ENCODE peak calls at places on chromosomes 13 and 19, in ten cellular contexts. One of them, this sample, is unnamed.

GRCh38 chr13:23608704-23609413 is 38.6 kb downstream of the TNFRSF19 start:
- DNase-seq in body of pancreas: peak; percentile 35
- DNase-seq in tibial nerve: peak; percentile 25
- DNase-seq in heart left ventricle: peak; percentile 65
- DNase-seq in breast epithelium: no peak
- DNase-seq in transverse colon: peak; percentile 18
- DNase-seq in upper lobe of left lung: peak; percentile 42
- DNase-seq in esophagus squamous epithelium: no peak
- DNase-seq in right lobe of liver: peak; percentile 50
- DNase-seq in prostate gland: no peak
- DNase-seq in this sample: no peak

GRCh38 chr19:35123573-35123972 is 8.0 kb downstream of the FXYD3 start:
- DNase-seq in breast epithelium: no peak
- DNase-seq in prostate gland: peak; percentile 76
- DNase-seq in tibial nerve: peak; percentile 67
- DNase-seq in esophagus squamous epithelium: no peak
- DNase-seq in heart left ventricle: peak; percentile 65
- DNase-seq in transverse colon: peak; percentile 71
- DNase-seq in body of pancreas: peak; percentile 81
- DNase-seq in right lobe of liver: no peak
- DNase-seq in upper lobe of left lung: peak; percentile 78
- DNase-seq in this sample: no peak

GRCh38 chr13:45299194-45299593 is 41.8 kb downstream of the TPT1 start:
- DNase-seq in upper lobe of left lung: no peak
- DNase-seq in body of pancreas: no peak
- DNase-seq in prostate gland: no peak
- DNase-seq in transverse colon: no peak
- DNase-seq in esophagus squamous epithelium: no peak
- DNase-seq in breast epithelium: no peak
- DNase-seq in right lobe of liver: no peak
- DNase-seq in heart left ventricle: no peak
- DNase-seq in tibial nerve: no peak
- DNase-seq in this sample: no peak

GRCh38 chr19:52343548-52343947 is 7.5 kb downstream of the ZNF610 start:
- DNase-seq in tibial nerve: peak; percentile 21
- DNase-seq in breast epithelium: no peak
- DNase-seq in esophagus squamous epithelium: no peak
- DNase-seq in transverse colon: peak; percentile 9
- DNase-seq in right lobe of liver: no peak
- DNase-seq in prostate gland: no peak
- DNase-seq in body of pancreas: peak; percentile 59
- DNase-seq in heart left ventricle: peak; percentile 65
- DNase-seq in upper lobe of left lung: peak; percentile 30
- DNase-seq in this sample: peak; percentile 71

GRCh38 chr19:778910-779653 is 18.2 kb upstream of the PTBP1 start:
- DNase-seq in body of pancreas: peak; percentile 50
- DNase-seq in breast epithelium: peak; percentile 74
- DNase-seq in esophagus squamous epithelium: no peak
- DNase-seq in heart left ventricle: no peak
- DNase-seq in right lobe of liver: peak; percentile 70
- DNase-seq in transverse colon: peak; percentile 38
- DNase-seq in tibial nerve: peak; percentile 70
- DNase-seq in upper lobe of left lung: peak; percentile 63
- DNase-seq in prostate gland: peak; percentile 63
- DNase-seq in this sample: no peak

GRCh38 chr13:66803759-66804456 is 426.2 kb downstream of the PCDH9 start:
- DNase-seq in heart left ventricle: no peak
- DNase-seq in transverse colon: no peak
- DNase-seq in body of pancreas: no peak
- DNase-seq in breast epithelium: no peak
- DNase-seq in upper lobe of left lung: no peak
- DNase-seq in right lobe of liver: no peak
- DNase-seq in prostate gland: no peak
- DNase-seq in esophagus squamous epithelium: no peak
- DNase-seq in tibial nerve: no peak
- DNase-seq in this sample: no peak

GRCh38 chr13:24264976-24265375 is 44.4 kb upstream of the C1QTNF9 start:
- DNase-seq in body of pancreas: no peak
- DNase-seq in prostate gland: no peak
- DNase-seq in transverse colon: peak; percentile 51
- DNase-seq in tibial nerve: no peak
- DNase-seq in right lobe of liver: no peak
- DNase-seq in heart left ventricle: no peak
- DNase-seq in upper lobe of left lung: peak; percentile 85
- DNase-seq in esophagus squamous epithelium: no peak
- DNase-seq in breast epithelium: no peak
- DNase-seq in this sample: peak; percentile 21

GRCh38 chr13:70923863-70924752 is 815.9 kb upstream of the KLHL1 start:
- DNase-seq in breast epithelium: no peak
- DNase-seq in right lobe of liver: no peak
- DNase-seq in prostate gland: no peak
- DNase-seq in transverse colon: no peak
- DNase-seq in esophagus squamous epithelium: no peak
- DNase-seq in body of pancreas: peak; percentile 11
- DNase-seq in upper lobe of left lung: no peak
- DNase-seq in heart left ventricle: no peak
- DNase-seq in tibial nerve: no peak
- DNase-seq in this sample: peak; percentile 16

GRCh38 chr19:28313633-28314032 is 899.3 kb downstream of the UQCRFS1 start:
- DNase-seq in right lobe of liver: no peak
- DNase-seq in body of pancreas: peak; percentile 43
- DNase-seq in breast epithelium: no peak
- DNase-seq in upper lobe of left lung: no peak
- DNase-seq in prostate gland: no peak
- DNase-seq in tibial nerve: peak; percentile 8
- DNase-seq in esophagus squamous epithelium: no peak
- DNase-seq in transverse colon: no peak
- DNase-seq in heart left ventricle: peak; percentile 54
- DNase-seq in this sample: no peak

GRCh38 chr13:37701972-37702371 is 103.4 kb upstream of the POSTN start:
- DNase-seq in breast epithelium: no peak
- DNase-seq in esophagus squamous epithelium: no peak
- DNase-seq in upper lobe of left lung: no peak
- DNase-seq in tibial nerve: peak; percentile 12
- DNase-seq in heart left ventricle: peak; percentile 25
- DNase-seq in right lobe of liver: no peak
- DNase-seq in prostate gland: no peak
- DNase-seq in body of pancreas: no peak
- DNase-seq in transverse colon: no peak
- DNase-seq in this sample: no peak

GRCh38 chr19:48329167-48329891 is 4.0 kb downstream of the EMP3 start:
- DNase-seq in breast epithelium: no peak
- DNase-seq in upper lobe of left lung: peak; percentile 35
- DNase-seq in body of pancreas: peak; percentile 32
- DNase-seq in prostate gland: no peak
- DNase-seq in transverse colon: peak; percentile 49
- DNase-seq in esophagus squamous epithelium: no peak
- DNase-seq in heart left ventricle: no peak
- DNase-seq in right lobe of liver: no peak
- DNase-seq in tibial nerve: no peak
- DNase-seq in this sample: no peak

DNA sequence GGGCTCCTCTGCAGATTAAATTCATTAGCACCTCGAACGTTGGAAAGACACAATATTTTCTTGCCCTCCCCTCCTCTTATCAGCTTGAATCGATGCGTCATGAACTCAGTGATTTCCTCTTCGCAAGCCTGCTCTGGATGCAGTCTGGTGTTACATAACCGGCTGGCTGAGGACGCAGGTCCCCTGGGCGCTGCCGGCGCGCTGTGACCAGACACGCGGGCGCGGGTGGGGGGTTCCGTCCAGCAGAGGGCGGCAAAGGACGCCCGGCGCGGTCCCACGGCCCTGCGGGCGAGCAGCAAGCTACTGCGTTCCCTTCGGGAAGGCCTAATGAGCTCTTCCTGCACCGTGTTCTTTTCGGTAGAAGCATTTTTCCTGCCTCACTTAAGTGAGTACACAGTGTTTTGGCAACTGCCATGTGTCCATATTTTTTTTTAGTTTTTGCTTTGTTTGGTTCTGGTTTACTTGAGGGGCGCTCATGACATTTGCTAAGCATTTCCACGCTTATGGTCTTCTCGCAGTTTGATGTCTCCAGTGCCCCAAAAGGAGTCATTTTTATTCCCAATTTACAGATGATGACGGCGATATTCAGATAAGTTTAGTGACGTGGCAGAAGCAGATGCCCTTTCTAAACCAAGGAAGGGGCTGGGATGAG is 112.2 kb upstream of the MBNL2 start:
- DNase-seq in upper lobe of left lung: peak; percentile 92
- DNase-seq in body of pancreas: peak; percentile 92
- DNase-seq in esophagus squamous epithelium: no peak
- DNase-seq in prostate gland: peak; percentile 82
- DNase-seq in heart left ventricle: peak; percentile 90
- DNase-seq in breast epithelium: peak; percentile 80
- DNase-seq in tibial nerve: peak; percentile 86
- DNase-seq in transverse colon: peak; percentile 92
- DNase-seq in right lobe of liver: peak; percentile 93
- DNase-seq in this sample: peak; percentile 91
- TF ChIP-seq POLR2A in upper lobe of left lung: no peak
- TF ChIP-seq POLR2A in body of pancreas: no peak
- TF ChIP-seq POLR2A in esophagus squamous epithelium: no peak
- TF ChIP-seq POLR2A in prostate gland: no peak
- TF ChIP-seq POLR2A in heart left ventricle: no peak
- TF ChIP-seq POLR2A in breast epithelium: no peak
- TF ChIP-seq POLR2A in tibial nerve: no peak
- TF ChIP-seq POLR2A in transverse colon: no peak
- TF ChIP-seq POLR2A in right lobe of liver: no peak
- TF ChIP-seq POLR2A in this sample: no peak

GRCh38 chr19:15243236-15243957 is 11.1 kb upstream of the EPHX3 start:
- DNase-seq in transverse colon: no peak
- DNase-seq in esophagus squamous epithelium: no peak
- DNase-seq in right lobe of liver: no peak
- DNase-seq in body of pancreas: no peak
- DNase-seq in tibial nerve: no peak
- DNase-seq in prostate gland: no peak
- DNase-seq in upper lobe of left lung: no peak
- DNase-seq in breast epithelium: no peak
- DNase-seq in heart left ventricle: no peak
- DNase-seq in this sample: no peak
- H3K36me3 ChIP-seq in transverse colon: no peaks in the 10 kb centered on the region
- H3K36me3 ChIP-seq in esophagus squamous epithelium: peaks cover 50% of the 10 kb centered on the region
- H3K36me3 ChIP-seq in right lobe of liver: peaks cover 68% of the 10 kb centered on the region
- H3K36me3 ChIP-seq in body of pancreas: peaks cover 28% of the 10 kb centered on the region
- H3K36me3 ChIP-seq in tibial nerve: peaks cover 33% of the 10 kb centered on the region
- H3K36me3 ChIP-seq in prostate gland: peaks cover 13% of the 10 kb centered on the region
- H3K36me3 ChIP-seq in upper lobe of left lung: peaks cover 98% of the 10 kb centered on the region
- H3K36me3 ChIP-seq in breast epithelium: peaks cover 6% of the 10 kb centered on the region
- H3K36me3 ChIP-seq in heart left ventricle: peaks cover 94% of the 10 kb centered on the region
- H3K36me3 ChIP-seq in this sample: peaks cover 7% of the 10 kb centered on the region

DNA sequence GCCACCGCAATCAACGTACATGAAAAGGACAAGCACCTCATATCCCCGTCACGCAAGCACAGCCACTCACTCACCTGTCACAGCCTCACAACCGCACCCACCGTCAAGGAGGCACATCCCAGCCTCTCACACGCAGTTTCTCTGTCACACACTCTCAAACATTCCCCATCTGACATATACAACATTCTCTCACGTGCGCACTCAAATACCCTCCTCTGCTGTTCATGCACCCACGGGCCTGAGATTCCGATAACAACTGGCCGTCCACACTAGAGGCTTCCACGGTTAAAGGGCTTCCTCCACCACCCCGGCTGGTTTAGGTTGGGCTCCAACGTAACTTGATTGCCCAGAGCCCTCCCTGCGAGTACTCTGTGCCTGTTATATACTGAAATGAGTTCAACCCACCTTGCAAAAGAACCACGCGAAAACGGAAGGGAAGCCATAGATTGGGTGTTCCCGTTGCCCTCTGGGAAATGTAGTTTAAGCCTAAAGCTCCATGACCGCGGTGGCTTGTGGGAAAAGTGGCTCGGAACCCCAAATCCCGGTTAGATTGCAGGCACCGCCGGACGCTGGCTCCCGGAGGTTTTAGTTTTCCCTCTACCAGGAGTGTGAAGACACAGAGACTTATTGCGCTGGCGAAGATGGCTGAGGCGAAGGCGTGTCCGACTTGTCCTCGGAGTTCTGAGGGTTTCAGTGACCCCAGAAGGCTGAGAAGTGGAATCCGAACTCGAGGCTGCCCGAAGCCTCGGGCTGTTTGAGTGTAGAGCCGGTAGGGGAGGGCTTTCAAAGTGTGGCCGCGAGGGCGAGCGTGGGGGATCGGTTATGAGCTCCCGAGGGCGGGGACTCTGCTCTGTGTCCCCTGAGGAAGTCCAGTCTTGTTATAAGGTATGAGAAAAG is at the start of gene ZNF573:
- DNase-seq in breast epithelium: peak; percentile 72
- DNase-seq in heart left ventricle: peak; percentile 87
- DNase-seq in prostate gland: peak; percentile 89
- DNase-seq in right lobe of liver: peak; percentile 89
- DNase-seq in body of pancreas: peak; percentile 79
- DNase-seq in tibial nerve: peak; percentile 86
- DNase-seq in esophagus squamous epithelium: peak; percentile 34
- DNase-seq in transverse colon: peak; percentile 86
- DNase-seq in upper lobe of left lung: peak; percentile 83
- DNase-seq in this sample: peak; percentile 96
- TF ChIP-seq POLR2A in breast epithelium: no peak
- TF ChIP-seq POLR2A in heart left ventricle: no peak
- TF ChIP-seq POLR2A in prostate gland: peak; percentile 27
- TF ChIP-seq POLR2A in right lobe of liver: peak; percentile 70
- TF ChIP-seq POLR2A in body of pancreas: peak; percentile 58
- TF ChIP-seq POLR2A in tibial nerve: no peak
- TF ChIP-seq POLR2A in esophagus squamous epithelium: no peak
- TF ChIP-seq POLR2A in transverse colon: no peak
- TF ChIP-seq POLR2A in upper lobe of left lung: peak; percentile 65
- TF ChIP-seq POLR2A in this sample: no peak

GRCh38 chr19:4691383-4691782 is 21.2 kb upstream of the MYDGF start:
- DNase-seq in esophagus squamous epithelium: no peak
- DNase-seq in heart left ventricle: peak; percentile 28
- DNase-seq in upper lobe of left lung: no peak
- DNase-seq in breast epithelium: peak; percentile 46
- DNase-seq in body of pancreas: no peak
- DNase-seq in right lobe of liver: no peak
- DNase-seq in prostate gland: no peak
- DNase-seq in transverse colon: peak; percentile 38
- DNase-seq in tibial nerve: peak; percentile 51
- DNase-seq in this sample: no peak

GRCh38 chr19:4688587-4688986 is 18.4 kb upstream of the MYDGF start:
- DNase-seq in esophagus squamous epithelium: no peak
- DNase-seq in body of pancreas: no peak
- DNase-seq in prostate gland: no peak
- DNase-seq in breast epithelium: no peak
- DNase-seq in heart left ventricle: peak; percentile 22
- DNase-seq in tibial nerve: no peak
- DNase-seq in right lobe of liver: no peak
- DNase-seq in transverse colon: no peak
- DNase-seq in upper lobe of left lung: no peak
- DNase-seq in this sample: no peak

GRCh38 chr19:4689403-4689802 is 19.3 kb upstream of the MYDGF start:
- DNase-seq in prostate gland: no peak
- DNase-seq in heart left ventricle: no peak
- DNase-seq in upper lobe of left lung: no peak
- DNase-seq in tibial nerve: no peak
- DNase-seq in esophagus squamous epithelium: no peak
- DNase-seq in right lobe of liver: no peak
- DNase-seq in body of pancreas: no peak
- DNase-seq in breast epithelium: no peak
- DNase-seq in transverse colon: no peak
- DNase-seq in this sample: no peak

GRCh38 chr19:4692275-4693077 is 22.3 kb upstream of the MYDGF start:
- DNase-seq in transverse colon: no peak
- DNase-seq in esophagus squamous epithelium: no peak
- DNase-seq in tibial nerve: no peak
- DNase-seq in body of pancreas: no peak
- DNase-seq in right lobe of liver: no peak
- DNase-seq in prostate gland: no peak
- DNase-seq in breast epithelium: no peak
- DNase-seq in heart left ventricle: peak; percentile 15
- DNase-seq in upper lobe of left lung: no peak
- DNase-seq in this sample: no peak

GRCh38 chr19:4690362-4690761 is 20.2 kb upstream of the MYDGF start:
- DNase-seq in body of pancreas: no peak
- DNase-seq in upper lobe of left lung: no peak
- DNase-seq in right lobe of liver: no peak
- DNase-seq in prostate gland: no peak
- DNase-seq in esophagus squamous epithelium: no peak
- DNase-seq in heart left ventricle: no peak
- DNase-seq in tibial nerve: no peak
- DNase-seq in breast epithelium: no peak
- DNase-seq in transverse colon: no peak
- DNase-seq in this sample: no peak
- H3K36me3 ChIP-seq in body of pancreas: peaks cover 3% of the 10 kb centered on the region
- H3K36me3 ChIP-seq in upper lobe of left lung: peaks cover 95% of the 10 kb centered on the region
- H3K36me3 ChIP-seq in right lobe of liver: peaks cover 82% of the 10 kb centered on the region
- H3K36me3 ChIP-seq in prostate gland: peaks cover 24% of the 10 kb centered on the region
- H3K36me3 ChIP-seq in esophagus squamous epithelium: peaks cover 80% of the 10 kb centered on the region
- H3K36me3 ChIP-seq in heart left ventricle: peaks cover 95% of the 10 kb centered on the region
- H3K36me3 ChIP-seq in tibial nerve: peaks cover 11% of the 10 kb centered on the region
- H3K36me3 ChIP-seq in breast epithelium: peaks cover 6% of the 10 kb centered on the region
- H3K36me3 ChIP-seq in transverse colon: peaks cover 3% of the 10 kb centered on the region
- H3K36me3 ChIP-seq in this sample: no peaks in the 10 kb centered on the region

This sample was measured in testis.